ENCODE peak calls at places on chromosomes 5 and 9, in five cellular contexts. W is HepG2, O is H1, C is K562, G is GM12878. S is an unnamed sample. For H3K4me1, the result is how much of the 10 kb centered on the place peaks cover.

GRCh38 chr9:126366366-126367011 is 39.9 kb downstream of the MVB12B start:
- DNase-seq in C (no peak), G (no peak), O (no peak), W (no peak), S (no peak)

GRCh38 chr9:101311759-101312420 is 72.9 kb downstream of the BAAT start:
- DNase-seq in W (peak), G (peak), C (peak), O (no peak), S (peak)

GRCh38 chr5:150595466-150596031 is 44.9 kb upstream of the SYNPO start:
- DNase-seq in O (no peak), W (no peak), G (no peak), C (peak), S (no peak)

GRCh38 chr5:602466-603035 is 9.6 kb upstream of the CEP72 start:
- DNase-seq in O (no peak), C (no peak), W (no peak), G (no peak), S (no peak)

GRCh38 chr9:99762470-99762869 is 59.2 kb upstream of the NR4A3 start:
- DNase-seq in G (peak), C (no peak), W (no peak), O (no peak), S (no peak)

GRCh38 chr5:68441309-68441708 is 225.8 kb downstream of the PIK3R1 start:
- DNase-seq in O (no peak), G (no peak), W (no peak), C (no peak), S (no peak)

GRCh38 chr9:114503009-114503408 is 2.3 kb downstream of the WHRN start:
- DNase-seq in C (no peak), W (no peak), G (no peak), O (no peak), S (no peak)

GRCh38 chr5:41636605-41637004 is 126.2 kb upstream of the PLCXD3 start:
- DNase-seq in W (peak), C (peak), O (peak), G (no peak), S (peak)

GRCh38 chr9:91783876-91784672 is 166.0 kb downstream of the ROR2 start:
- DNase-seq in C (no peak), W (no peak), O (no peak), G (no peak), S (no peak)

GRCh38 chr5:5418006-5418405 is 4.5 kb upstream of the ICE1 start:
- DNase-seq in W (no peak), C (no peak), O (no peak), G (no peak), S (no peak)

GRCh38 chr5:73222173-73222572 is 49.2 kb downstream of the TMEM174 start:
- DNase-seq in C (no peak), G (no peak), O (no peak), W (no peak), S (no peak)

GRCh38 chr5:55994502-55994997 is at the start of gene IL6ST:
- DNase-seq in C (no peak), G (no peak), W (peak), O (no peak), S (peak)

GRCh38 chr5:53151713-53152458 is 42.3 kb upstream of the MOCS2 start:
- DNase-seq in G (no peak), O (no peak), C (no peak), W (no peak), S (peak)

GRCh38 chr9:119556129-119556875 is 187.1 kb upstream of the BRINP1 start:
- DNase-seq in C (peak), W (peak), O (peak), G (no peak), S (peak)

GRCh38 chr9:74960548-74960947 is 7.8 kb upstream of the C9orf40 start:
- DNase-seq in G (no peak), W (peak), C (no peak), O (no peak), S (peak)

GRCh38 chr9:70000481-70000880 is 43.2 kb upstream of the MAMDC2 start:
- DNase-seq in W (no peak), C (no peak), O (no peak), G (no peak), S (no peak)

GRCh38 chr9:74006935-74007334 is 490.2 kb upstream of the RORB start:
- DNase-seq in O (no peak), C (no peak), G (no peak), W (no peak), S (no peak)

GRCh38 chr5:176774216-176775171 is 35.9 kb upstream of the UNC5A start:
- DNase-seq in O (peak), W (no peak), C (no peak), G (no peak), S (no peak)

DNA sequence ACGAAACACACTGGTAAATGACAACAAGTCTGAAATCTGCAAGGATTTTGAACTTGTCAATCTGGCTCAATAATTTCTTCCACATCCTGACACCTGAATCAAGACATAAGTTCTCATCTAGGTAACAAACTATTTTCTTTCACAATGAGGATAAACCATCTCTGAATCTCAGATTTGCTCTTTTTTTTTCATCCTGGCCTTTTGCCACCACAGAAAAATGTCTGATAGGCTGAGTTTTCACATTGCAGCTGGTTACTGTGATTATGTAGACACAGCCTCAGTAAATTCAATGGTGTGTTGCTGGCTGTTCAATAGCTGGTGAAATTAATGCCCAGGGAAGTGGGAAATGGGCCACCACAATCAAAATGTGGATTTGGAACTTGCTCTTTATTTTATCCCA is 2.8 kb upstream of the ADRA1B start:
- DNase-seq in G (no peak), C (no peak), W (no peak), O (no peak), S (no peak)
- H3K4me1 ChIP-seq in G (under half), C (under half), W (under half), O (under half), S (half or more)

GRCh38 chr5:38994329-38994927 is 79.8 kb downstream of the RICTOR start:
- DNase-seq in W (peak), C (peak), O (no peak), G (no peak), S (peak)
- TF ChIP-seq KDM1A in W (no peak), C (no peak), O (no peak), G (no peak), S (no peak)

DNA sequence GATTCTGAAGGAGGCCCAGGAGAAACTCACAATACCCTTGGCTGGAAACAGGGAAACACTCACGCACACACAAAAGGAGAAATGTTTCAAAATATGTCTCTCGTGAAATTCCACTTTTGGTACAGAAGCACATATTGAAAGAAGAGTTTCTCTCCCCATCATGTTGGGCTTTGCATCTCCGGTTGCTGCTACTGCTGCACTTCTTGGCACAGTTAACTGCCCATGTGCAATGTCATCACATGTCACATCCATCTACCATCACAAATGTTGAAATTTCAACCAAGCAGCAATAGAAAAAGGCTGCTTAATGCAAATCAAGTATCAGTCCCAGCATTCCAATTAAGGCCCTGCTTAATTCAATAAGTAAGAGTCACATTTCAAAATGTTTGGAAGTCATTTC is 72.1 kb downstream of the ABCA1 start:
- DNase-seq in W (no peak), C (no peak), O (no peak), G (no peak), S (no peak)
- H3K4me1 ChIP-seq in W (half or more), C (under half), O (under half), G (under half), S (under half)

DNA sequence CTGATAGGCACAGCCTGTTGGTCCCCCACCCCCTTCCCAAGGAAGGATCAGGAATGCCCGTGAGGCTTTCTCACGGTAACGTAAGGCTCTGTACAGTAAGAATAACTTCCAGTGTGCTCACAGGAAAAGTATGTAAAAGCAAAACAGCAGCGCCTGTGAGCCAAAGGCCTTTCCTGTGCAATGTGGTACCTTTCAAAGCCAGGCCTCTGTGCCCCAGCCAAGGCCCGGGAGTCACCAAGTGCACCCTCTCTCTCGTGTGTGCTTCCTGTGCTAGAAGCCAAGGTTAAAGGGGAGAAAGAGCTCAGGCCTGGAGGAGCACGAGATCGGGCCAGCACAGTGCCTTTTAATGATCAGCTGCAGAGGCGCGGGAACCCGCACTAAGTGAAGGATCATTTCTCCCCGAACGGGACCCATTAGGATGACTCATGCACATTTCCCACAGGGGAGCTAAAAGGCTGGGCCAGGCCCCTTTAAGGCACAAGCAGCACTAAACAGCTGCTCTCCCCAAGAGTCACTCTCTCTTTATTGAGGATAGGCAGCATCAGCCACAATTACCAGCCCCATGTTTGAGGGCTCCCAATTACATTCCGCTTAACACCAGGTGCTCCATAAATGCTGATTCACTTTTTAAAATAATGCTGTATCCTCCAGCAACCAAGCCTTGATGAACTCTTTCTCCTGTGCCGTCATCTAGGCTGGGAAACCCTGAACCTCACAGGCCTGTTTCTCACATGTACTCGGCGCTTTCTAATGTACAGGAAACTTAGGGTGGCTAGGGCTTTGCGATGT is 42.8 kb downstream of the SHB start:
- DNase-seq in O (no peak), W (peak), C (peak), G (no peak), S (peak)
- TF ChIP-seq KDM1A in O (no peak), W (no peak), C (no peak), G (no peak), S (no peak)

GRCh38 chr5:133938039-133938821 is 30.2 kb downstream of the C5orf15 start:
- DNase-seq in G (no peak), C (no peak), O (no peak), W (no peak), S (no peak)

GRCh38 chr5:133941456-133942196 is 26.8 kb downstream of the C5orf15 start:
- DNase-seq in G (no peak), O (peak), C (no peak), W (no peak), S (no peak)

GRCh38 chr5:133938932-133939331 is 29.5 kb downstream of the C5orf15 start:
- DNase-seq in O (no peak), C (no peak), W (no peak), G (no peak), S (no peak)

GRCh38 chr5:133936611-133937015 is 31.8 kb downstream of the C5orf15 start:
- DNase-seq in O (no peak), G (no peak), C (peak), W (no peak), S (no peak)

GRCh38 chr5:133939668-133940067 is 28.8 kb downstream of the C5orf15 start:
- DNase-seq in G (no peak), O (no peak), W (no peak), C (no peak), S (no peak)
- H3K4me1 ChIP-seq in G (under half), O (under half), W (under half), C (half or more), S (under half)

GRCh38 chr9:15142903-15143534 is 164.0 kb downstream of the TTC39B start:
- DNase-seq in G (no peak), O (no peak), W (peak), C (peak), S (peak)
- TF ChIP-seq KDM1A in G (no peak), O (no peak), W (no peak), C (no peak), S (no peak)

DNA sequence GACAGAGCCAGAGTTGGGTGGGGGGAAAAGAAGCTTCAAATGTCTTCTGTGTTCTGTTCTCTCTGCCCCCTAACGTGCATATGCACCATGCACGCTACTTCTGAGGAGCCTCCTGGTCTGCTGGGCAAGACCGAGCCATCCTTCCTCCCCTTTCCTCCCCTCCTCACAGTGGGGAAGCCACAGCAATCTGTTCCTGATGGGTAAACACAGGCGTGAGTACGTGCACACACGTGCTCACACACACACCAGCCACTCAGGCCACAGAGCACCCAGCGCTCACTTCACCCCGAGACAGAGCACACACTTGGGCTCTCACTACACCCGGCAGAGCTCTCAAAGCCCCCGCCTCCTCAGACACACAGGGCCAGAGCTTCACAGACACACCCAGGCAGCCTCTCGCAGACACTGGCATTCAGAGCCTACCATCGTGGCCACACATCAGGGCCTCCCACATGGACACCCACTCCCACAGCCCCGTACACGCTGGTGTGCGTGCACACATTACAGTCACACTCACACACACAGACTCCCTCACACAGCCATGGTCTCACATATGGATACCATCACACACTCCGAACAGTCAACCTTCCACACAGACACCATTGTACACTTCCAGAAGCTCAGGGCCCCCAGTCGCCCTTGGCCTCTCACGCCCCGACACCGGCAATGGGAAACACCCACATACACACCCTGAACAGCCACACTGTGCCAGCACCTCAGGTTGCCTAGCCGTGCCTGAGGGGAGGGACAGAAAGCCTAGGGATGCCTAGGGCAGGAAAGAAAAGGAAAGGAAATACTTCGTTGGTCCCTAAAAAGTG is 13.5 kb downstream of the CNTFR start:
- DNase-seq in W (no peak), O (no peak), G (no peak), C (no peak), S (no peak)
- H3K4me1 ChIP-seq in W (under half), O (under half), G (under half), C (under half), S (under half)

DNA sequence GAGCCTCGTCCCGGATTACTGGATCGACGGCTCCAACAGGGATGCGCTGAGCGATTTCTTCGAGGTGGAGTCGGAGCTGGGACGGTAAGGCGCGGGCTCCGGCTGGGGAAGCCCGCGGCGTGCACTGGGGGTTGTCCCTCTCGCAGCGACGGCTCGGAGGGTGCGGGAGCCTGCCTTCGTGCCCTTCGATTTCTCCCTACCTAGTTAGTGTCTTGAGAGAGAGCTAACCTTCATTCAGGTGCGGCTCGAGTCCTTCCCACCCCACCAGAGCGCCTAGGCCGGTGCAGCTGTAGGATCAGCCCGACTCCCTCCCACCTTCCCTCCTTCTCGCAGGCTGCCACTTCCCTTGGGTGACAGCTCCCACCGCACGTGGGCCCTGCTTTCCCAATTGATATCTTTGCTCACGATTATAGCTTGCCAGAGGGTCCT is 391 bp downstream of the CAMK4 start:
- DNase-seq in C (no peak), W (no peak), G (no peak), O (no peak), S (no peak)
- TF ChIP-seq KDM1A in C (no peak), W (no peak), G (no peak), O (no peak), S (no peak)

DNA sequence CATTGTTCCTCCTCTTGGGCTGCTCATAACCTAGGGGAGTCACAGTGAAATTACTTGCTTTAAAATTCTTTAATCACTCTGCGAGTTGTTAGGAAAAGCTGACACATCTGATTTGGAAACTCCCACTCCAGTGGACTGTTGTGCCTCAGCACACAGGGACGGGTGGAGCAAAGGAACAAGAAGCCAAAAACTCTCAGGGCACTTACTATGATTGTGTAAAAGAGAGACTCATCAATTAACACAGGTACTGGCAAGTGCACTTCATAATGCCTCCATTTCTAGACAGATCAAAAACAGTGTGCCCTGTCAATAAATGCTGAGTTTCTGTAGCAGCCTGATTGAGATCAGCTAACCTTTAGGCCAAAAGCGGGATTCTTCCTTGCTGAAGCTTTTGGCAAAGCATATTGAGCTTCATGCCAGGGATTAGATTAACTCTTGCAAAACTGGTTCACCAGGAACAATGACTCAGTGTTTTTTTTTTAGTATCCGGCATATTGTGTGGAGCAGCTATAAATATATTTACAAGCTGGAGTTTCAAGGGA is 55.9 kb downstream of the TMC1 start:
- DNase-seq in C (no peak), W (no peak), G (no peak), O (no peak), S (peak)
- H3K4me1 ChIP-seq in C (under half), W (under half), G (under half), O (under half), S (half or more)